ENCODE peak calls at places on chromosome 19, in four cellular contexts. One of them, this sample, is unnamed.

GRCh38 chr19:47036233-47036651 is 12.2 kb downstream of the TMEM160 start:
- DNase-seq in Panc1: no peak
- DNase-seq in HCT116: no peak
- DNase-seq in HepG2: no peak
- DNase-seq in this sample: no peak

GRCh38 chr19:8204961-8205360 is 4.2 kb upstream of the CERS4 start:
- DNase-seq in HepG2: no peak
- DNase-seq in Panc1: no peak
- DNase-seq in HCT116: no peak
- DNase-seq in this sample: no peak

GRCh38 chr19:49889687-49890348 is 6.9 kb downstream of the IL4I1 start:
- DNase-seq in Panc1: no peak
- DNase-seq in HepG2: no peak
- DNase-seq in HCT116: peak; percentile 53
- DNase-seq in this sample: peak; percentile 67

GRCh38 chr19:852136-853013 is at the start of gene ELANE:
- DNase-seq in Panc1: no peak
- DNase-seq in HepG2: no peak
- DNase-seq in HCT116: no peak
- DNase-seq in this sample: no peak

GRCh38 chr19:56119585-56119978 is 1.5 kb downstream of the ZNF787 start:
- DNase-seq in HCT116: no peak
- DNase-seq in HepG2: peak; percentile 35
- DNase-seq in Panc1: no peak
- DNase-seq in this sample: peak; percentile 42

GRCh38 chr19:41851456-41851855 is 6.6 kb downstream of the DMRTC2 start:
- DNase-seq in Panc1: no peak
- DNase-seq in HepG2: no peak
- DNase-seq in HCT116: no peak
- DNase-seq in this sample: no peak

GRCh38 chr19:6260912-6261636 is 18.7 kb downstream of the MLLT1 start:
- DNase-seq in HepG2: peak; percentile 28
- DNase-seq in HCT116: no peak
- DNase-seq in Panc1: no peak
- DNase-seq in this sample: peak; percentile 60

GRCh38 chr19:12956446-12957388 is at the start of gene GADD45GIP1:
- DNase-seq in Panc1: no peak
- DNase-seq in HepG2: peak; percentile 67
- DNase-seq in HCT116: peak; percentile 67
- DNase-seq in this sample: peak; percentile 91

GRCh38 chr19:47020992-47021496 is 1.4 kb downstream of the NPAS1 start:
- DNase-seq in HCT116: no peak
- DNase-seq in Panc1: no peak
- DNase-seq in HepG2: no peak
- DNase-seq in this sample: peak; percentile 37

GRCh38 chr19:3186377-3186688 is 603 bp downstream of the NCLN start:
- DNase-seq in HepG2: no peak
- DNase-seq in Panc1: no peak
- DNase-seq in HCT116: no peak
- DNase-seq in this sample: no peak

GRCh38 chr19:48413879-48414623 is 20.6 kb downstream of the GRIN2D start:
- DNase-seq in HCT116: no peak
- DNase-seq in Panc1: no peak
- DNase-seq in HepG2: no peak
- DNase-seq in this sample: no peak

GRCh38 chr19:4713384-4713951 is 10.2 kb downstream of the DPP9 start:
- DNase-seq in HepG2: no peak
- DNase-seq in HCT116: peak; percentile 94
- DNase-seq in Panc1: peak; percentile 91
- DNase-seq in this sample: no peak

GRCh38 chr19:13077233-13077632 is 25.4 kb downstream of the LYL1 start:
- DNase-seq in HCT116: no peak
- DNase-seq in Panc1: no peak
- DNase-seq in HepG2: no peak
- DNase-seq in this sample: no peak

GRCh38 chr19:58097783-58098681 is at the start of gene ZSCAN18:
- DNase-seq in HepG2: no peak
- DNase-seq in HCT116: no peak
- DNase-seq in Panc1: no peak
- DNase-seq in this sample: peak; percentile 82

GRCh38 chr19:40552848-40553247 is 23.8 kb upstream of the SHKBP1 start:
- DNase-seq in HCT116: no peak
- DNase-seq in HepG2: no peak
- DNase-seq in Panc1: no peak
- DNase-seq in this sample: no peak

GRCh38 chr19:54523403-54523802 is 20.8 kb downstream of the LAIR2 start:
- DNase-seq in Panc1: peak; percentile 97
- DNase-seq in HepG2: no peak
- DNase-seq in HCT116: no peak
- DNase-seq in this sample: no peak

GRCh38 chr19:42325896-42326771 is 699 bp downstream of the MEGF8 start:
- DNase-seq in HepG2: no peak
- DNase-seq in HCT116: no peak
- DNase-seq in Panc1: no peak
- DNase-seq in this sample: no peak

GRCh38 chr19:1882089-1882785 is 3.1 kb downstream of the ABHD17A start:
- DNase-seq in Panc1: no peak
- DNase-seq in HCT116: no peak
- DNase-seq in HepG2: no peak
- DNase-seq in this sample: no peak

GRCh38 chr19:58563823-58564222 is 5.4 kb upstream of the UBE2M start:
- DNase-seq in HCT116: no peak
- DNase-seq in HepG2: no peak
- DNase-seq in Panc1: no peak
- DNase-seq in this sample: no peak

GRCh38 chr19:31170046-31170445 is 179.2 kb downstream of the TSHZ3 start:
- DNase-seq in HepG2: no peak
- DNase-seq in Panc1: no peak
- DNase-seq in HCT116: no peak
- DNase-seq in this sample: no peak

GRCh38 chr19:45766919-45767346 is 2.1 kb downstream of the SIX5 start:
- DNase-seq in HepG2: no peak
- DNase-seq in Panc1: no peak
- DNase-seq in HCT116: no peak
- DNase-seq in this sample: no peak

GRCh38 chr19:40539070-40539469 is 37.6 kb upstream of the SHKBP1 start:
- DNase-seq in Panc1: no peak
- DNase-seq in HepG2: no peak
- DNase-seq in HCT116: no peak
- DNase-seq in this sample: no peak

GRCh38 chr19:19644054-19644388 is 564 bp upstream of the GMIP start:
- DNase-seq in HCT116: no peak
- DNase-seq in Panc1: no peak
- DNase-seq in HepG2: no peak
- DNase-seq in this sample: no peak

GRCh38 chr19:6947745-6948144 is 60.4 kb downstream of the ADGRE1 start:
- DNase-seq in HCT116: peak; percentile 23
- DNase-seq in Panc1: no peak
- DNase-seq in HepG2: peak; percentile 3
- DNase-seq in this sample: no peak

GRCh38 chr19:13013649-13014048 is 18.4 kb downstream of the NFIX start:
- DNase-seq in HepG2: no peak
- DNase-seq in HCT116: no peak
- DNase-seq in Panc1: no peak
- DNase-seq in this sample: no peak

GRCh38 chr19:19405919-19406877 is 723 bp downstream of the GATAD2A start:
- DNase-seq in HCT116: no peak
- DNase-seq in HepG2: no peak
- DNase-seq in Panc1: no peak
- DNase-seq in this sample: peak; percentile 65

GRCh38 chr19:31664997-31665396 is 315.8 kb upstream of the TSHZ3 start:
- DNase-seq in HepG2: no peak
- DNase-seq in HCT116: no peak
- DNase-seq in Panc1: no peak
- DNase-seq in this sample: no peak

GRCh38 chr19:10517361-10517759 is at the start of gene S1PR5:
- DNase-seq in Panc1: no peak
- DNase-seq in HCT116: no peak
- DNase-seq in HepG2: no peak
- DNase-seq in this sample: peak; percentile 70

GRCh38 chr19:10517760-10518443 is 655 bp upstream of the S1PR5 start:
- DNase-seq in Panc1: no peak
- DNase-seq in HepG2: no peak
- DNase-seq in HCT116: no peak
- DNase-seq in this sample: peak; percentile 64

GRCh38 chr19:10516064-10516385 is 1.2 kb downstream of the S1PR5 start:
- DNase-seq in HCT116: no peak
- DNase-seq in HepG2: no peak
- DNase-seq in Panc1: no peak
- DNase-seq in this sample: no peak

GRCh38 chr19:10518444-10519361 is 1.5 kb upstream of the S1PR5 start:
- DNase-seq in HCT116: no peak
- DNase-seq in HepG2: no peak
- DNase-seq in Panc1: no peak
- DNase-seq in this sample: no peak

GRCh38 chr19:10516671-10517286 is 468 bp downstream of the S1PR5 start:
- DNase-seq in Panc1: no peak
- DNase-seq in HepG2: no peak
- DNase-seq in HCT116: no peak
- DNase-seq in this sample: no peak
- TF ChIP-seq TCF7L2 in Panc1: no peak
- TF ChIP-seq TCF7L2 in HepG2: no peak
- TF ChIP-seq TCF7L2 in HCT116: no peak
- TF ChIP-seq TCF7L2 in this sample: no peak

GRCh38 chr19:34480971-34481821 is at the start of gene WTIP:
- DNase-seq in Panc1: no peak
- DNase-seq in HCT116: peak; percentile 18
- DNase-seq in HepG2: peak; percentile 62
- DNase-seq in this sample: no peak

GRCh38 chr19:34485831-34486230 is 4.3 kb downstream of the WTIP start:
- DNase-seq in HepG2: no peak
- DNase-seq in Panc1: no peak
- DNase-seq in HCT116: no peak
- DNase-seq in this sample: no peak

GRCh38 chr19:34481861-34482379 is 362 bp downstream of the WTIP start:
- DNase-seq in HepG2: no peak
- DNase-seq in Panc1: no peak
- DNase-seq in HCT116: no peak
- DNase-seq in this sample: no peak

GRCh38 chr19:34482380-34483250 is 1.1 kb downstream of the WTIP start:
- DNase-seq in HepG2: no peak
- DNase-seq in HCT116: no peak
- DNase-seq in Panc1: no peak
- DNase-seq in this sample: no peak

DNA sequence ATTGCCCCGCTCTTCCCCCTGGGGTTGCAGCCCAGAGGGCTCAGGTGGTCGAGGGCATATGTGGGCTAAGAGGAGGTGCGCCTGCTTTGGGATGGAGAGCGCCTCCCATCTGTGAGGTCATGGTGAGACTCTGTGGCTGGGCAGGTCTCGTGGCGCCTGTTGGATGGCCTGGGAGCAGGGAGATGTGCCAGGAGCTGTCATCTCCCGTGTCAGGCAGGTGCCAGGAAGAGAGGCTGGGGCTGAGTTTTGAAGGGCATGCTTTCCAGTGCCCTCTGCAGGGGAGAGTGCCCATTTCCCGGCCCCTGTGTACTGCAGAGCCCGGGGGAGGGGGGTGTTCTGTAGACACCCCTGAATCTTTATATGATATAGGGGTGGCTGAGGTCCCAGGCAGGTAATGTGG is 2.8 kb downstream of the WTIP start:
- DNase-seq in HepG2: no peak
- DNase-seq in HCT116: no peak
- DNase-seq in Panc1: no peak
- DNase-seq in this sample: no peak
- TF ChIP-seq TCF7L2 in HepG2: no peak
- TF ChIP-seq TCF7L2 in HCT116: no peak
- TF ChIP-seq TCF7L2 in Panc1: no peak
- TF ChIP-seq TCF7L2 in this sample: no peak

GRCh38 chr19:20660473-20660872 is 898 bp downstream of the ZNF626 start:
- DNase-seq in HepG2: no peak
- DNase-seq in HCT116: no peak
- DNase-seq in Panc1: no peak
- DNase-seq in this sample: peak; percentile 11

GRCh38 chr19:20662421-20663105 is 1.2 kb upstream of the ZNF626 start:
- DNase-seq in Panc1: no peak
- DNase-seq in HCT116: no peak
- DNase-seq in HepG2: no peak
- DNase-seq in this sample: no peak

GRCh38 chr19:20667281-20667680 is 5.9 kb upstream of the ZNF626 start:
- DNase-seq in HepG2: no peak
- DNase-seq in HCT116: no peak
- DNase-seq in Panc1: no peak
- DNase-seq in this sample: no peak

GRCh38 chr19:20664917-20665781 is 3.8 kb upstream of the ZNF626 start:
- DNase-seq in HepG2: peak; percentile 22
- DNase-seq in HCT116: no peak
- DNase-seq in Panc1: no peak
- DNase-seq in this sample: no peak

DNA sequence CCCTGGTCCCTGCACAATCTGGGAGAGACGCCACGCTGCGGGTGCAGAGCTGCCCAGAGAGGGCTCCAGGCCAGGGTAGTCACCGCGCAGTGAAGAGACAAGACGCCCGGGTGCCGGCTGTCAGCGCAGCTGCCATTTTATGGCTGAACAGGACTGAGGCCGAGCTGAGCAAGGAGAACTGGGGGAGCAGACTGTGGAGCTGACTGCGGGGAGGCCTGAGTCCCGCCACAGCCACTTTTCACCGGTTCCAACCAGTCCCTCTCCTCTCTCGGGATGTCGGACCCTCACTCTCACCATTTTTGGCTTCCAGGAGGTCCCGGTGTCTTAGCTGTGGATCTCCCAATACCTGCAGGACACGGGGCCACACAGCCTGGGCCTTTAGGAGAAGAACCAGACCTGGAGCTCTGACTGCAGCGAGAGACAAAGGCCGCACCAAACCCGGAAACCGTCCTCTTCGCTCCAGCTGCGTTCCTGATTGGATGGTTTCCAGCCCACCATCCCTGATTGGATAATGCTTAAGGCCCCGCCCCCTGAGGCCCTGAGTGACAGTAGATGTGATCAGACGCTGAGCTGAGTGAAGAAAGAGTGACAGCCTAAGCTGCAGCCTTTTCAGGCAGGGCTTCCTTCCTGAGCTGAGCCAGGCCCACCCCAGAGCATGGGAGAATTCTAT is at the start of gene ZNF626:
- DNase-seq in HepG2: peak; percentile 93
- DNase-seq in HCT116: no peak
- DNase-seq in Panc1: peak; percentile 84
- DNase-seq in this sample: peak; percentile 95
- TF ChIP-seq TCF7L2 in HepG2: no peak
- TF ChIP-seq TCF7L2 in HCT116: no peak
- TF ChIP-seq TCF7L2 in Panc1: no peak
- TF ChIP-seq TCF7L2 in this sample: no peak

GRCh38 chr19:15195381-15195964 is 5.3 kb downstream of the NOTCH3 start:
- DNase-seq in HepG2: no peak
- DNase-seq in HCT116: no peak
- DNase-seq in Panc1: no peak
- DNase-seq in this sample: peak; percentile 60

GRCh38 chr19:15194938-15195337 is 5.9 kb downstream of the NOTCH3 start:
- DNase-seq in Panc1: no peak
- DNase-seq in HCT116: no peak
- DNase-seq in HepG2: no peak
- DNase-seq in this sample: no peak

GRCh38 chr19:15197275-15198005 is 3.4 kb downstream of the NOTCH3 start:
- DNase-seq in HCT116: no peak
- DNase-seq in Panc1: no peak
- DNase-seq in HepG2: no peak
- DNase-seq in this sample: no peak

GRCh38 chr19:15196683-15197005 is 4.2 kb downstream of the NOTCH3 start:
- DNase-seq in Panc1: no peak
- DNase-seq in HCT116: no peak
- DNase-seq in HepG2: no peak
- DNase-seq in this sample: no peak

GRCh38 chr19:15195987-15196682 is 4.7 kb downstream of the NOTCH3 start:
- DNase-seq in Panc1: no peak
- DNase-seq in HepG2: no peak
- DNase-seq in HCT116: peak; percentile 73
- DNase-seq in this sample: no peak
- TF ChIP-seq TCF7L2 in Panc1: no peak
- TF ChIP-seq TCF7L2 in HepG2: no peak
- TF ChIP-seq TCF7L2 in HCT116: no peak
- TF ChIP-seq TCF7L2 in this sample: no peak

This sample was measured in K562.